ENCODE peak calls at places on chromosomes 3 and 15, in five cellular contexts. One of them, this sample, is unnamed.

GRCh38 chr3:63967675-63968611 is 55.4 kb downstream of the PSMD6 start:
- DNase-seq in A549: no peak
- DNase-seq in endothelial cell of umbilical vein: peak
- DNase-seq in HepG2: peak
- DNase-seq in K562: no peak
- DNase-seq in this sample: peak

GRCh38 chr15:35529784-35530183 is 16.2 kb downstream of the DPH6 start:
- DNase-seq in A549: no peak
- DNase-seq in endothelial cell of umbilical vein: no peak
- DNase-seq in HepG2: no peak
- DNase-seq in K562: no peak
- DNase-seq in this sample: no peak

GRCh38 chr15:24772709-24773373 is 97.3 kb downstream of the NPAP1 start:
- DNase-seq in A549: no peak
- DNase-seq in endothelial cell of umbilical vein: peak
- DNase-seq in HepG2: peak
- DNase-seq in K562: peak
- DNase-seq in this sample: no peak

GRCh38 chr3:152978152-152978551 is 143.2 kb downstream of the P2RY1 start:
- DNase-seq in A549: no peak
- DNase-seq in endothelial cell of umbilical vein: no peak
- DNase-seq in HepG2: no peak
- DNase-seq in K562: peak
- DNase-seq in this sample: no peak

GRCh38 chr3:171157286-171157685 is 130.8 kb upstream of the SLC2A2 start:
- DNase-seq in A549: no peak
- DNase-seq in endothelial cell of umbilical vein: no peak
- DNase-seq in HepG2: peak
- DNase-seq in K562: no peak
- DNase-seq in this sample: no peak

GRCh38 chr3:42130329-42131070 is 39.3 kb downstream of the TRAK1 start:
- DNase-seq in A549: peak
- DNase-seq in endothelial cell of umbilical vein: no peak
- DNase-seq in HepG2: peak
- DNase-seq in K562: no peak
- DNase-seq in this sample: no peak

GRCh38 chr3:14869877-14870563 is 51.3 kb downstream of the FGD5 start:
- DNase-seq in A549: no peak
- DNase-seq in endothelial cell of umbilical vein: no peak
- DNase-seq in HepG2: no peak
- DNase-seq in K562: no peak
- DNase-seq in this sample: no peak

GRCh38 chr3:55245391-55245790 is 241.7 kb downstream of the WNT5A start:
- DNase-seq in A549: no peak
- DNase-seq in endothelial cell of umbilical vein: no peak
- DNase-seq in HepG2: no peak
- DNase-seq in K562: no peak
- DNase-seq in this sample: no peak

GRCh38 chr15:54083501-54083900 is 105.3 kb downstream of the UNC13C start:
- DNase-seq in A549: no peak
- DNase-seq in endothelial cell of umbilical vein: no peak
- DNase-seq in HepG2: no peak
- DNase-seq in K562: no peak
- DNase-seq in this sample: peak

GRCh38 chr3:169929830-169930519 is 18.6 kb downstream of the SAMD7 start:
- DNase-seq in A549: no peak
- DNase-seq in endothelial cell of umbilical vein: no peak
- DNase-seq in HepG2: no peak
- DNase-seq in K562: peak
- DNase-seq in this sample: peak

GRCh38 chr15:63708141-63708772 is 111.1 kb downstream of the FBXL22 start:
- DNase-seq in A549: no peak
- DNase-seq in endothelial cell of umbilical vein: peak
- DNase-seq in HepG2: no peak
- DNase-seq in K562: no peak
- DNase-seq in this sample: no peak

GRCh38 chr3:188362405-188362831 is 208.5 kb downstream of the LPP start:
- DNase-seq in A549: peak
- DNase-seq in endothelial cell of umbilical vein: peak
- DNase-seq in HepG2: peak
- DNase-seq in K562: no peak
- DNase-seq in this sample: no peak

GRCh38 chr3:120102674-120103073 is 8.4 kb upstream of the GSK3B start:
- DNase-seq in A549: no peak
- DNase-seq in endothelial cell of umbilical vein: no peak
- DNase-seq in HepG2: no peak
- DNase-seq in K562: no peak
- DNase-seq in this sample: no peak

GRCh38 chr3:99637041-99637380 is 1.4 kb upstream of the COL8A1 start:
- DNase-seq in A549: no peak
- DNase-seq in endothelial cell of umbilical vein: peak
- DNase-seq in HepG2: no peak
- DNase-seq in K562: no peak
- DNase-seq in this sample: no peak

GRCh38 chr15:85946986-85947385 is 132.7 kb upstream of the AGBL1 start:
- DNase-seq in A549: no peak
- DNase-seq in endothelial cell of umbilical vein: no peak
- DNase-seq in HepG2: no peak
- DNase-seq in K562: no peak
- DNase-seq in this sample: no peak

GRCh38 chr3:79039192-79039591 is 728.6 kb downstream of the ROBO1 start:
- DNase-seq in A549: no peak
- DNase-seq in endothelial cell of umbilical vein: no peak
- DNase-seq in HepG2: no peak
- DNase-seq in K562: no peak
- DNase-seq in this sample: no peak

GRCh38 chr3:87207500-87207899 is 19.6 kb upstream of the CHMP2B start:
- DNase-seq in A549: peak
- DNase-seq in endothelial cell of umbilical vein: no peak
- DNase-seq in HepG2: no peak
- DNase-seq in K562: no peak
- DNase-seq in this sample: no peak

GRCh38 chr3:105232536-105232935 is 134.2 kb upstream of the ALCAM start:
- DNase-seq in A549: no peak
- DNase-seq in endothelial cell of umbilical vein: peak
- DNase-seq in HepG2: no peak
- DNase-seq in K562: no peak
- DNase-seq in this sample: no peak

GRCh38 chr3:67783281-67784250 is 129.2 kb upstream of the SUCLG2 start:
- DNase-seq in A549: no peak
- DNase-seq in endothelial cell of umbilical vein: no peak
- DNase-seq in HepG2: no peak
- DNase-seq in K562: no peak
- DNase-seq in this sample: no peak

GRCh38 chr15:71136159-71137137 is 21.2 kb downstream of the THSD4 start:
- DNase-seq in A549: peak
- DNase-seq in endothelial cell of umbilical vein: peak
- DNase-seq in HepG2: no peak
- DNase-seq in K562: no peak
- DNase-seq in this sample: peak

GRCh38 chr3:186843039-186843432 is 526 bp downstream of the ADIPOQ start:
- DNase-seq in A549: no peak
- DNase-seq in endothelial cell of umbilical vein: no peak
- DNase-seq in HepG2: no peak
- DNase-seq in K562: no peak
- DNase-seq in this sample: no peak

GRCh38 chr3:188584958-188585689 is 431.2 kb downstream of the LPP start:
- DNase-seq in A549: no peak
- DNase-seq in endothelial cell of umbilical vein: peak
- DNase-seq in HepG2: no peak
- DNase-seq in K562: no peak
- DNase-seq in this sample: no peak

GRCh38 chr15:54304321-54304720 is 326.1 kb downstream of the UNC13C start:
- DNase-seq in A549: no peak
- DNase-seq in endothelial cell of umbilical vein: no peak
- DNase-seq in HepG2: no peak
- DNase-seq in K562: no peak
- DNase-seq in this sample: no peak

GRCh38 chr3:84586427-84586826 is 372.4 kb upstream of the CADM2 start:
- DNase-seq in A549: no peak
- DNase-seq in endothelial cell of umbilical vein: no peak
- DNase-seq in HepG2: no peak
- DNase-seq in K562: no peak
- DNase-seq in this sample: no peak

GRCh38 chr15:93362203-93362602 is 273.2 kb upstream of the RGMA start:
- DNase-seq in A549: no peak
- DNase-seq in endothelial cell of umbilical vein: no peak
- DNase-seq in HepG2: no peak
- DNase-seq in K562: no peak
- DNase-seq in this sample: no peak

GRCh38 chr3:31448035-31448881 is 84.5 kb upstream of the STT3B start:
- DNase-seq in A549: no peak
- DNase-seq in endothelial cell of umbilical vein: peak
- DNase-seq in HepG2: peak
- DNase-seq in K562: no peak
- DNase-seq in this sample: peak

GRCh38 chr3:130386604-130387263 is 41.3 kb downstream of the COL6A5 start:
- DNase-seq in A549: no peak
- DNase-seq in endothelial cell of umbilical vein: peak
- DNase-seq in HepG2: no peak
- DNase-seq in K562: peak
- DNase-seq in this sample: no peak

GRCh38 chr3:87461036-87461435 is 184.7 kb upstream of the POU1F1 start:
- DNase-seq in A549: no peak
- DNase-seq in endothelial cell of umbilical vein: no peak
- DNase-seq in HepG2: no peak
- DNase-seq in K562: no peak
- DNase-seq in this sample: no peak

GRCh38 chr15:40343512-40343911 is 2.8 kb upstream of the CCDC9B start:
- DNase-seq in A549: no peak
- DNase-seq in endothelial cell of umbilical vein: peak
- DNase-seq in HepG2: peak
- DNase-seq in K562: no peak
- DNase-seq in this sample: peak

GRCh38 chr15:40344217-40344616 is 3.5 kb upstream of the CCDC9B start:
- DNase-seq in A549: no peak
- DNase-seq in endothelial cell of umbilical vein: peak
- DNase-seq in HepG2: no peak
- DNase-seq in K562: no peak
- DNase-seq in this sample: no peak

GRCh38 chr15:40344631-40345120 is 3.9 kb upstream of the CCDC9B start:
- DNase-seq in A549: peak
- DNase-seq in endothelial cell of umbilical vein: peak
- DNase-seq in HepG2: peak
- DNase-seq in K562: peak
- DNase-seq in this sample: peak

GRCh38 chr15:40340740-40341400 is at the start of gene CCDC9B:
- DNase-seq in A549: peak
- DNase-seq in endothelial cell of umbilical vein: peak
- DNase-seq in HepG2: peak
- DNase-seq in K562: peak
- DNase-seq in this sample: no peak

GRCh38 chr15:40342421-40343313 is 1.9 kb upstream of the CCDC9B start:
- DNase-seq in A549: no peak
- DNase-seq in endothelial cell of umbilical vein: peak
- DNase-seq in HepG2: no peak
- DNase-seq in K562: no peak
- DNase-seq in this sample: no peak
- TF ChIP-seq POLR2A in A549: no peak
- TF ChIP-seq POLR2A in endothelial cell of umbilical vein: no peak
- TF ChIP-seq POLR2A in HepG2: no peak
- TF ChIP-seq POLR2A in K562: no peak
- TF ChIP-seq POLR2A in this sample: no peak

GRCh38 chr3:195259564-195260285 is 11.2 kb downstream of the XXYLT1 start:
- DNase-seq in A549: peak
- DNase-seq in endothelial cell of umbilical vein: peak
- DNase-seq in HepG2: peak
- DNase-seq in K562: peak
- DNase-seq in this sample: peak
- TF ChIP-seq MYC in A549: no peak
- TF ChIP-seq MYC in endothelial cell of umbilical vein: peak
- TF ChIP-seq MYC in HepG2: peak
- TF ChIP-seq MYC in K562: peak
- TF ChIP-seq MYC in this sample: peak

DNA sequence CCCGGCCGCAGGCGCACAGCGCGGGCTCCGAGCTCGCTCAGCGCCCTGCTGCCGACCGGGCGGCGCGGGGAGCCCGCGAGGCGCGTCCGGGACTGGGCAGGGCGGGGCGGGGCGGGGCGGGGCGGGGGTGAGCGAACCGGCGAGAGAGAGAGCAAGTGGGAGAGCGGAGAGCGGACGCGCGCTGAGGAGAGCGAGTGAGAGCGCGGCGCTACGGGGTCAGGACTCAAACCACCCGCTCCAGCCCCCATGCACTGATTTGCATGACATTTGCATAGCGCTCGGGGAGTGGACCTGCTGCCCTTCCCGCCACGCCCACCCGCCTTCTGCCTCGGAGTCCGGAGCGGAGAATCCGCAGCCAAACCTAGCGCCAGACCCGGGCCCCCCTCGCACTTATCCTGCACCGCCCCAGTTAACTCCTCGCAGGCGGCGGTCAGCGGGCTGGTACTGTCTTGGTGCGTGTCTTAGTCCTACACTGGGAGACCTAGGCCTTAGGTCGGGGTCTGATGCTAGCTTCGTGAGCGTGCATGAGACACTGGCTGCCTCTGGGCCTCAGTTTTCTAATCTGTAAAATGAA is at the start of gene MYLK:
- DNase-seq in A549: peak
- DNase-seq in endothelial cell of umbilical vein: peak
- DNase-seq in HepG2: peak
- DNase-seq in K562: peak
- DNase-seq in this sample: peak
- TF ChIP-seq POLR2A in A549: peak
- TF ChIP-seq POLR2A in endothelial cell of umbilical vein: no peak
- TF ChIP-seq POLR2A in HepG2: no peak
- TF ChIP-seq POLR2A in K562: no peak
- TF ChIP-seq POLR2A in this sample: no peak

DNA sequence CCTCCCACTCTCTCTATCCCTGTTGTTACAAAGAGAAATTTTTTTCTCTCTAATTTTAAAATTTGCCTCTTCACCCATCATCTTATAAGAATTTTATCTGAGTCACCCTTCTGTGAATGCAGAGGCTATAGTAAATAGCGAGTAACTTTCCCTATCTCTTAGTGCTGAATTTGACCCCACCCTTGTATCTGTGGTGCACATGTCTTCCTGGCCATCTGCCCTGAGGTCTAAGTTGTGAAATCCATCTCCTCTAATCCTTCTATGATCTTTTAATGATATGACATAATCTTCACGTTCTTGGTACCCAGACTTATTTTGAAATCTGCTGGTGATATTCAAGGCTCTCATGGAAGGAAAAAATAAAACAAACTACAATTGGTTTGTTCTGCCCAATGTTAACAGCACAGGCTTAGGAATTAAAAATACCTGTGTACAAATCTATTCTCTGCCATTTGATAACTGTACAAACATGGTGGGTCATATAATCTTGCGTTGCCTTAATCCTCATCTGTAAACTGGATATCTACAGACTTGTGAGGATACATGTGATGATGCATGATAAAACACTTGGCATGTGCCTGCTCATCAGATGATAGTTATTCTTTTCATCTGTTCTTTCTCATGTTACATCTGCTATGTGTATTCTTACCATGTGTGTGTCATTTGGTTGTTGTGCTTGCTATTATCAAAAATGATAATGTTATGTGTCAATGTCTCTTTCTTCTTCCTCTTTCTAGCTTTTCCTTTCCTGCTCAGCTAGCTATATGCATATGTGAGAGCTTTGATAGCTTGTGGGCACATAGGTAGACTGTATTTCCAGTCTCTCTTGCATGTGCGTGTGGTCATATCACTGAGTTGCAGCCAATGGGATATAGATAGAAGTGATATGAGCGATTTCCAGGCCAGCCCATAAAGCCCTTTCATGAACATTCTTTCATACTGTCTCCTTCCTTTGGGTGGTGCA is 13.7 kb upstream of the CCR3 start:
- DNase-seq in A549: no peak
- DNase-seq in endothelial cell of umbilical vein: no peak
- DNase-seq in HepG2: no peak
- DNase-seq in K562: no peak
- DNase-seq in this sample: peak
- TF ChIP-seq MYC in A549: no peak
- TF ChIP-seq MYC in endothelial cell of umbilical vein: no peak
- TF ChIP-seq MYC in HepG2: no peak
- TF ChIP-seq MYC in K562: no peak
- TF ChIP-seq MYC in this sample: peak

This sample was measured in NB4.